ENCODE peak calls at places on chromosomes 16 and 17, in four cellular contexts. F is heart left ventricle, W is body of pancreas, S is fibroblast of pulmonary artery. U is an unnamed sample.

GRCh38 chr16:80092686-80093085 is 448.1 kb upstream of the DYNLRB2 start:
- DNase-seq in S (no peak), W (no peak), F (no peak), U (no peak)

GRCh38 chr17:73784015-73784603 is 139.9 kb upstream of the SDK2 start:
- DNase-seq in W (no peak), F (no peak), S (no peak), U (no peak)

GRCh38 chr16:77332792-77333191 is 102.0 kb downstream of the ADAMTS18 start:
- DNase-seq in F (no peak), W (no peak), S (peak), U (no peak)

GRCh38 chr16:68668266-68668665 is 23.2 kb downstream of the CDH3 start:
- DNase-seq in W (no peak), F (no peak), S (no peak), U (no peak)

GRCh38 chr16:85601730-85602401 is 11.3 kb upstream of the GSE1 start:
- DNase-seq in S (no peak), F (peak), W (peak), U (no peak)

GRCh38 chr17:70597774-70598173 is 428.4 kb downstream of the KCNJ2 start:
- DNase-seq in W (no peak), F (no peak), S (no peak), U (no peak)

GRCh38 chr16:67063008-67063407 is 34.1 kb downstream of the CBFB start:
- DNase-seq in F (no peak), W (no peak), S (no peak), U (no peak)

GRCh38 chr16:5465714-5466113 is 368.1 kb upstream of the EEF2KMT start:
- DNase-seq in W (no peak), S (no peak), F (no peak), U (no peak)

GRCh38 chr17:46968896-46969295 is 10.2 kb downstream of the RPRML start:
- DNase-seq in F (no peak), S (no peak), W (no peak), U (no peak)

DNA sequence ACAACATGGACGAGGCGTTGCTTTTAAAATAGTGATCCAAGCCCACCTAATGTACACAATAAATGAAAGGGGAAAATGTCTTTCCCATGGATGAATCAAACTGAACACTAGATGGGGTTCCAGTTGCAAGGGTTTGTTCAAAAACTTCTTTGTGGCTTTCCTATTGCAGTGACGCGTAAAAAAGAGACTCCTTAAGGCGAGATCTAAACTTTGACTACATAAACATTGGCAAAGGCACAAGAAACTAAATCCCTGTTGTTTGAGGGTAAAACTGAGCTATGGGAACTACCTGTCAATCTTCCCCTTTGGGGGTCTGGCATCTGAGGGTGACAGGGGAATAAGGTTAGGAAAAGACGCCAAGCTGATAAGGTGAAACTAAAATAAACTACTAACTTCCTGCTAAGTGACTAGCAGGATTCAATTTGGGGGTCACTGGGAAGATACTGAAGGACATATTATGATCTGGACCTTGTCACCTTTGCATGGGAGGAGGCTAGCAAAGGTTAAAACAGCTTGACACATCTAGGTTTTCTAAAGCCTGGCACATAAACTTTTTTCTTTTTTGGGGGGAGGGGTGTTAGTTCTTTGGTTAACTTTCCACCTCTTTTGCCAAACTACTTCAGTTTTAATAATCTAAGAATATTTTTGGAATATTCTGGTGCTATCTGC is 4.7 kb downstream of the SALL1 start:
- DNase-seq in W (no peak), F (no peak), S (peak), U (no peak)
- TF ChIP-seq CTCF in W (no peak), F (no peak), S (peak), U (no peak)

GRCh38 chr17:1643293-1643998 is 2.1 kb downstream of the SCARF1 start:
- DNase-seq in F (peak), W (peak), S (no peak), U (peak)
- TF ChIP-seq CTCF in F (no peak), W (no peak), S (no peak), U (no peak)

DNA sequence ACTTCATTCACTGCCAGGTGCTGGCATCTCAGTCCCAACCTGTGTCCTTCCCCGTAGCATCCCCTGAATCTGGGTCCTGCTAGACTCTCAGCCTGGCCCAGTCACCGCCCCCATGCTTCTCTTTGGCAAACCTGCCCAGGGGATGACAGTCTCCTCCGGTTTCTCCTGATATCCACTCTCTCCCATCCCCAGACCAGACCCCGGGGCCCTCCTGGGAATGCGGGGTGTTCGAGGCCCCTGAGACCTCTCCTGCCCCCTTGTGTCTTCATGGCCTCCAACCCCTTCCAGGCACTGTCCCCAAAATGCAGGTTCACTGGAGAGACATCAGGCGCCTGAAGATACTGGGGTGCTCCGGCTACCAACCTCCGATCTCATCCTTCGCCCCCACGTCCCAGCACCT is 544 bp downstream of the STX1B start:
- DNase-seq in W (no peak), F (peak), S (no peak), U (no peak)
- TF ChIP-seq CTCF in W (no peak), F (no peak), S (no peak), U (no peak)

GRCh38 chr16:57727610-57728009 is 8.0 kb upstream of the KATNB1 start:
- DNase-seq in F (no peak), W (no peak), S (no peak), U (no peak)
- TF ChIP-seq CTCF in F (no peak), W (no peak), S (peak), U (no peak)

GRCh38 chr17:65085397-65085796 is 28.9 kb upstream of the GNA13 start:
- DNase-seq in W (no peak), S (no peak), F (no peak), U (no peak)
- TF ChIP-seq CTCF in W (no peak), S (no peak), F (no peak), U (no peak)